ENCODE peak calls at places on chromosomes 5 and 9, in five cellular contexts. B is Calu3, P is AG04450, O is hepatocyte, D is fibroblast of mammary gland. A is an unnamed sample.

GRCh38 chr9:130215341-130216119 is 43.3 kb downstream of the NCS1 start:
- DNase-seq in B (no peak), P (no peak), O (no peak), D (peak), A (peak)

GRCh38 chr5:161414037-161414436 is 132.5 kb downstream of the GABRB2 start:
- DNase-seq in B (no peak), P (no peak), O (no peak), D (peak), A (no peak)

GRCh38 chr5:10695055-10695649 is 65.9 kb downstream of the DAP start:
- DNase-seq in B (peak), P (no peak), O (peak), D (peak), A (peak)

GRCh38 chr9:120928720-120929389 is 2.3 kb upstream of the TRAF1 start:
- DNase-seq in B (peak), P (no peak), O (peak), D (no peak), A (peak)

GRCh38 chr5:100846722-100847121 is 56.4 kb downstream of the ST8SIA4 start:
- DNase-seq in B (no peak), P (no peak), O (no peak), D (peak), A (no peak)

GRCh38 chr9:134544388-134545212 is 97.0 kb upstream of the COL5A1 start:
- DNase-seq in B (peak), P (no peak), O (peak), D (peak), A (no peak)

GRCh38 chr5:57066921-57067914 is 106.6 kb upstream of the GPBP1 start:
- DNase-seq in B (no peak), P (no peak), O (no peak), D (peak), A (no peak)

GRCh38 chr9:76828462-76828861 is 64.2 kb downstream of the PCA3 start:
- DNase-seq in B (no peak), P (no peak), O (no peak), D (no peak), A (no peak)

GRCh38 chr5:180596115-180596667 is 4.9 kb upstream of the SCGB3A1 start:
- DNase-seq in B (no peak), P (no peak), O (no peak), D (no peak), A (no peak)

GRCh38 chr5:94111209-94112004 is 370.0 kb upstream of the POU5F2 start:
- DNase-seq in B (peak), P (peak), O (peak), D (peak), A (peak)

GRCh38 chr9:129135476-129135875 is 24.3 kb downstream of the PTPA start:
- DNase-seq in B (no peak), P (no peak), O (no peak), D (no peak), A (no peak)

GRCh38 chr5:165573445-165573844 is 2068.0 kb downstream of the MAT2B start:
- DNase-seq in B (peak), P (no peak), O (no peak), D (peak), A (no peak)

GRCh38 chr5:74660146-74660545 is 19.6 kb upstream of the ENC1 start:
- DNase-seq in B (no peak), P (no peak), O (no peak), D (no peak), A (no peak)

GRCh38 chr9:86034863-86035734 is 64.3 kb downstream of the GOLM1 start:
- DNase-seq in B (peak), P (peak), O (peak), D (peak), A (peak)

GRCh38 chr5:179267671-179268071 is 77.6 kb downstream of the ADAMTS2 start:
- DNase-seq in B (no peak), P (no peak), O (no peak), D (no peak), A (peak)

GRCh38 chr5:68932830-68933434 is 160.9 kb upstream of the SLC30A5 start:
- DNase-seq in B (no peak), P (no peak), O (no peak), D (peak), A (peak)

GRCh38 chr5:132486318-132487094 is 4.1 kb downstream of the IRF1 start:
- DNase-seq in B (no peak), P (no peak), O (no peak), D (no peak), A (no peak)

GRCh38 chr9:16921855-16922254 is 51.4 kb upstream of the BNC2 start:
- DNase-seq in B (no peak), P (no peak), O (peak), D (peak), A (no peak)

GRCh38 chr9:84322830-84323229 is 17.7 kb downstream of the SLC28A3 start:
- DNase-seq in B (no peak), P (peak), O (no peak), D (peak), A (no peak)

GRCh38 chr9:114205171-114206015 is 50.1 kb downstream of the COL27A1 start:
- DNase-seq in B (no peak), P (no peak), O (no peak), D (no peak), A (no peak)

GRCh38 chr5:40486437-40487270 is 193.1 kb upstream of the PTGER4 start:
- DNase-seq in B (peak), P (no peak), O (peak), D (peak), A (no peak)

GRCh38 chr5:15538516-15538915 is 38.5 kb downstream of the FBXL7 start:
- DNase-seq in B (no peak), P (no peak), O (no peak), D (no peak), A (no peak)

GRCh38 chr9:4111233-4112000 is 188.5 kb downstream of the GLIS3 start:
- DNase-seq in B (no peak), P (no peak), O (no peak), D (peak), A (no peak)

GRCh38 chr9:109013678-109014145 is 413 bp upstream of the CTNNAL1 start:
- DNase-seq in B (no peak), P (no peak), O (no peak), D (peak), A (no peak)

GRCh38 chr5:56200856-56201638 is 32.1 kb downstream of the ANKRD55 start:
- DNase-seq in B (peak), P (peak), O (peak), D (peak), A (peak)

GRCh38 chr5:160259341-160259740 is 30.0 kb downstream of the FABP6 start:
- DNase-seq in B (no peak), P (no peak), O (no peak), D (no peak), A (no peak)

GRCh38 chr5:112109331-112109993 is 309.6 kb downstream of the EPB41L4A start:
- DNase-seq in B (peak), P (peak), O (peak), D (peak), A (no peak)

GRCh38 chr9:131528886-131529505 is 2.1 kb downstream of the UCK1 start:
- DNase-seq in B (no peak), P (no peak), O (no peak), D (no peak), A (no peak)

GRCh38 chr5:124383693-124384092 is 362.7 kb downstream of the ZNF608 start:
- DNase-seq in B (no peak), P (no peak), O (no peak), D (no peak), A (no peak)

GRCh38 chr9:135478858-135479468 is 619 bp upstream of the PPP1R26 start:
- DNase-seq in B (peak), P (no peak), O (peak), D (peak), A (no peak)

GRCh38 chr5:68362331-68362730 is 146.8 kb downstream of the PIK3R1 start:
- DNase-seq in B (no peak), P (no peak), O (no peak), D (no peak), A (no peak)

GRCh38 chr5:126219616-126220015 is 203.6 kb upstream of the GRAMD2B start:
- DNase-seq in B (no peak), P (no peak), O (no peak), D (no peak), A (no peak)

GRCh38 chr9:72952914-72953313 is at the start of gene ALDH1A1:
- DNase-seq in B (peak), P (no peak), O (peak), D (peak), A (no peak)

GRCh38 chr5:759111-759741 is 25.3 kb downstream of the ZDHHC11B start:
- DNase-seq in B (peak), P (no peak), O (peak), D (peak), A (no peak)

GRCh38 chr9:114452219-114453169 is 52.8 kb downstream of the WHRN start:
- DNase-seq in B (no peak), P (no peak), O (no peak), D (no peak), A (no peak)

GRCh38 chr9:106655966-106656365 is 207.0 kb upstream of the ZNF462 start:
- DNase-seq in B (no peak), P (no peak), O (no peak), D (no peak), A (no peak)

GRCh38 chr9:72471096-72471495 is 50.3 kb upstream of the TMC1 start:
- DNase-seq in B (no peak), P (no peak), O (no peak), D (no peak), A (no peak)

GRCh38 chr9:72579880-72580570 is 58.6 kb downstream of the TMC1 start:
- DNase-seq in B (no peak), P (no peak), O (peak), D (peak), A (no peak)

GRCh38 chr9:34519321-34520020 is 3.3 kb downstream of the ENHO start:
- DNase-seq in B (no peak), P (no peak), O (no peak), D (no peak), A (no peak)
- TF ChIP-seq CTCF in B (no peak), P (no peak), O (no peak), D (no peak), A (no peak)

GRCh38 chr5:155001523-155001922 is 12.0 kb upstream of the KIF4B start:
- DNase-seq in B (no peak), P (no peak), O (no peak), D (no peak), A (no peak)

GRCh38 chr5:154999865-155000264 is 13.7 kb upstream of the KIF4B start:
- DNase-seq in B (no peak), P (no peak), O (no peak), D (no peak), A (no peak)

GRCh38 chr5:154997746-154998145 is 15.8 kb upstream of the KIF4B start:
- DNase-seq in B (no peak), P (no peak), O (no peak), D (no peak), A (no peak)

GRCh38 chr5:154993461-154993860 is 20.1 kb upstream of the KIF4B start:
- DNase-seq in B (no peak), P (no peak), O (no peak), D (no peak), A (no peak)

DNA sequence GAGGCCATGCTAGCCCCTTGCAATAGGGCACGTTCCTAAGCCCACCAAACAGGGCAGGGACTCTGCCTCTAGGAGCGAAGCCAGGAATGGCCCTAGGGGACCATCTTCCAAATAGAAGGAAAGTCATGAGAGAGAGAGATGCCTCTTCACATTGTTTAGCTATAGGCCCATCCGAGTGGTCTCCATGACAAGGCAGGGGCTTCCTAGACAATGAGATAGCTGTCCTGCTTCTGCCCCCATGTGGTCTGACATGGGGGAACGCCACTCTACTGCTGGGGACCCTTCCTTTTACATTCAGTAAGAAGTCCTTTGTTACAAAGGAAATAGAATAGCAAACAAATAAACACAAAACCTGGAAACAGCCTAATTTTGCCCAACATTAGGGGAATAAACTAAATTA is 17.9 kb upstream of the KIF4B start:
- DNase-seq in B (no peak), P (no peak), O (no peak), D (no peak), A (peak)
- TF ChIP-seq CTCF in B (no peak), P (no peak), O (no peak), D (no peak), A (peak)

DNA sequence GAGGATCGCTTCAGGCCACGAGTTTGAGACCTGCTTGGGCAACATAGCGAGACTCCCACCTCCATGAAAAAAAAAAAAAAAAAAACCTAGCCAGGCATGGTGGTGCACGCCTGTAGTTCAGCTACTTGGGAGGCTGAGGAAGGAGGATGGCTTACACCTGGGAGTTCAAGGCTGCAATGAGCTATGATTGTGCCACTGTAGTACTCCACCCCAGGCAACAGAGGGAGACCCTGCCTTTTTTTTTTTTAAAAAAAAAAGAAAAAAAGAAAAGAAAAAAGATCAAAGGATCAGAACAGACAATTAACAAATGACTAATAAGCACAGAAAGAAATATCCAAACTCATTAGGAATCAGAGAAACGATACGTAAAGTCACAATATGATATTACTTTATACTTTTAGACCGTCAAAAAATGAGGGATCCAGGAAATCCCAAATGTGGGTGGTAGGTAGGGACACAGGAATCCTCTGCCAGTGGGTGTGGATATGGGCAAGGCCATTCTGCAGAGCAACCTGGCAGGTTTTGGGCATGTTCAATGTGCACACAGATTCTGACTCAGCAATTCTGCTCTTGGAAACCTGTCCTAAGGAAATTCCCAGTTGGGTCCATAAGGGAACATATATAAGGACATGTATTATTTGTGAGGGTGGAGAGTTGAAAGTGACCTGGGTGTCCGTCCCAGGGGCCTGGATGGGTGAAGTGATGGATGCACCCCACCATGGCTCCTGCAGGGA is 144.7 kb upstream of the TBC1D2 start:
- DNase-seq in B (no peak), P (no peak), O (no peak), D (no peak), A (no peak)
- TF ChIP-seq CTCF in B (no peak), P (peak), O (no peak), D (peak), A (no peak)

DNA sequence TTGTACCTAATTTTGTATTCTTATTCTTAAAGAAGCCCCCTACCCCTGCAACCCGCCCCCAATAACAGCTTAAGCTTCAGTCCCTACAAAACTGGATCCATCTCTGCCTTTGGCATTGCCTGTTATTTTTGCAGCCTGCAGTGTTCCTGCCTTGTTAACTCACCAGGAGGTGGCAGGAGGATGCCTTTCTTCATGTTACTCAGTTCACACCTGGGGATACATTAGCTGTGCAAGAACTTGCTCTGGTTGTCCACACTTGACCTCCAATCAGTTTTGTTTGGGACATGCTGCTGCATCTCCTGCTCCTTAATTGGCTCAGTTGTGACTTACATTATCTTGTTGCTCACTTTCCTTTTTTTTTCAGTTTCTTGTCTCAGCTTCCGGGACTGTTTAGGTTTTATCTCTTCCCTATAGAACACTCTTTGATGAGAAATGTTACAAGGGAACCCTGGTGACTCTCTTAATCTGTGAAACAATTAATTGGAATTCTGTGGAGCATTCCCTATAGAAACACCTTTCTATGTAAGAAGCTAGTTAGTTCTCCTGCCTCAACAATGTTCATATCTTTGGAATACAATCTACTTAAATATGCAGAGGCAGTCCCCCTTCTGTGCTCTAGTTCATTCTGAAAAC is 467.7 kb upstream of the ACO1 start:
- DNase-seq in B (no peak), P (no peak), O (peak), D (no peak), A (no peak)
- TF ChIP-seq CTCF in B (no peak), P (no peak), O (peak), D (no peak), A (no peak)

GRCh38 chr5:73378070-73378469 is 70.5 kb downstream of the FOXD1 start:
- DNase-seq in B (no peak), P (no peak), O (no peak), D (no peak), A (no peak)
- TF ChIP-seq CTCF in B (no peak), P (no peak), O (no peak), D (no peak), A (no peak)

DNA sequence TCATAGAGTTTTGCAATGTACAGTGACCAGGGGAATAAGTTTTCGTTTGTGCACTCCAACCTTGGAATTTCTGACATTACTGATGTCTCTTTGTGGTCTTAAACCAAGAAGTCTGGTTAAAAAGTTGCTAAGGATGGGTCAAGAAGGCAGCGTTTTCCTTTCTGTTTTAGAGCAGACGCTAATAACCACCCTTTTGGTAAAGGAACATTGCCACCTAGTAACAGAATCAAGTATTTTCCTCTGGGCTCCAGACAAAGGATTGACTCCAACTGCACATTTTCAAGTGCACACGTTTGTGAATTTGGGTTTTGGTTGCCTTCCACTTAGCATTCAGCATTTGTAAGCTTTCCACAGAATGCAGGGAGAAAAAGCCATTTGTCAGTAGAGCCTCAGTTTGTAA is 22.2 kb upstream of the CEP78 start:
- DNase-seq in B (no peak), P (no peak), O (peak), D (peak), A (no peak)
- TF ChIP-seq CTCF in B (no peak), P (peak), O (peak), D (peak), A (no peak)

GRCh38 chr5:42634575-42634974 is 122.0 kb upstream of the CCDC152 start:
- DNase-seq in B (no peak), P (no peak), O (no peak), D (no peak), A (no peak)

GRCh38 chr5:42632501-42632900 is 124.1 kb upstream of the CCDC152 start:
- DNase-seq in B (no peak), P (no peak), O (no peak), D (no peak), A (no peak)

GRCh38 chr5:42638972-42639371 is 117.6 kb upstream of the CCDC152 start:
- DNase-seq in B (no peak), P (no peak), O (no peak), D (no peak), A (no peak)

GRCh38 chr5:42636946-42637345 is 119.7 kb upstream of the CCDC152 start:
- DNase-seq in B (no peak), P (no peak), O (no peak), D (no peak), A (no peak)

DNA sequence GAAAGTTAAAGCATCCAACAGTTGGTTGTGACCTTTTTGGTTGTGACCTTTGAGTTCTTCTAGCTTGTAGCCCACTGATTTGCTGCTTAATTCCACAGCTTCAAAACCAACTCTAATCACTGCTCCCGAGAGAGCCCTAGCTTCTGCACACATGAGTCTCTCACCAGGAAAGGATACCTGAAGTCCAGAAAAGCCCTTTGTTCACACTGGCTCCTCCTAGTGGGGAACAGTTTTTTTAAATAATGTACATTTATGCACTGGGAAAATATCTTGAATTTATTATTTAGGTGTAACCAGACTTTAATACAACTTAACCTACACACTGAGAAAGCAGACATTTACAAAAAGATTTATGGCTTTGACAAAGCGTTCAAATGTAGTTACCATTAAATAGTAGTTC is 120.2 kb upstream of the CCDC152 start:
- DNase-seq in B (no peak), P (no peak), O (no peak), D (peak), A (no peak)
- TF ChIP-seq CTCF in B (peak), P (peak), O (peak), D (peak), A (peak)

GRCh38 chr5:36688722-36689121 is 82.3 kb downstream of the SLC1A3 start:
- DNase-seq in B (peak), P (no peak), O (peak), D (peak), A (no peak)
- TF ChIP-seq CTCF in B (peak), P (peak), O (peak), D (peak), A (peak)